ENCODE peak calls at places on chromosomes 7 and 10, in five cellular contexts. G, V, X, O and P are unnamed samples.
A peak's percentile ranks its signal among the peaks of the same experiment; 100 is the strongest.

GRCh38 chr10:47257396-47258120 is 42.4 kb upstream of the GDF10 start:
- DNase-seq in X (no peak), O (no peak), G (peak; percentile 8), V (no peak), P (peak; percentile 16)

GRCh38 chr7:133491846-133492652 is 239.2 kb downstream of the EXOC4 start:
- DNase-seq in O (no peak), V (peak; percentile 26), X (no peak), G (no peak), P (no peak)

GRCh38 chr7:78226059-78226658 is 427.6 kb downstream of the PHTF2 start:
- DNase-seq in O (peak; percentile 16), V (peak; percentile 64), X (peak; percentile 22), G (peak; percentile 85), P (no peak)

GRCh38 chr7:92496876-92497275 is 19.1 kb upstream of the ERVW-1 start:
- DNase-seq in V (no peak), O (no peak), G (no peak), X (no peak), P (no peak)

GRCh38 chr7:112421666-112422486 is 28.4 kb upstream of the IFRD1 start:
- DNase-seq in O (peak; percentile 74), X (no peak), V (no peak), G (no peak), P (no peak)

GRCh38 chr7:79141252-79141651 is 312.2 kb downstream of the MAGI2 start:
- DNase-seq in G (no peak), V (no peak), O (no peak), X (no peak), P (no peak)

GRCh38 chr10:5692476-5693358 is 8.1 kb downstream of the TASOR2 start:
- DNase-seq in V (peak; percentile 91), O (peak; percentile 82), G (peak; percentile 78), X (no peak), P (peak; percentile 32)

GRCh38 chr7:149007615-149008014 is 20.7 kb downstream of the PDIA4 start:
- DNase-seq in X (no peak), O (no peak), G (no peak), V (peak; percentile 43), P (no peak)

GRCh38 chr10:78717200-78717599 is 351.6 kb upstream of the ZMIZ1 start:
- DNase-seq in O (no peak), X (no peak), V (no peak), G (no peak), P (no peak)

GRCh38 chr10:70649526-70649925 is 22.8 kb upstream of the ADAMTS14 start:
- DNase-seq in X (no peak), V (peak; percentile 87), G (no peak), O (no peak), P (no peak)

DNA sequence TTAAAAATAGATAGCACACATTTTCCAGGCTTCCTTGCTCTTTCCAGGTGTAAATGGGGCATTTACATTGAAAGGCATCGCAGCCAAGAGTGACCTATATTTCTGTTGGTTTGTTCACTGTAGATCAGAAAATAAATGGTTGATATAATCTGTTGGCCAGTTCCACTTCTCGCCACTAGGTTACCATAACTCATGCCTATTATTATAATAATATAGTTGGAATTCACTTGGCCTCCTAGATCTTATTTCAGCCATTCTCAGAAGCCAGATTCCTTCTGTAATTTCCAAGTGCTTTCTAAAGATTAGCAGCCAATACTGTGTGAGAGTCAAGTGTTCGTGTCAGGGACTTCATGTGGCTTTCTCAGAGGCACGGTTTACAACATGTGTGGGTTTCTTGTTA is 179.5 kb downstream of the DNAH11 start:
- DNase-seq in G (no peak), X (no peak), O (no peak), V (peak; percentile 1), P (no peak)
- TF ChIP-seq SIN3A in G (no peak), X (no peak), O (no peak), V (no peak), P (no peak)

GRCh38 chr10:126523071-126523470 is 134.8 kb upstream of the ADAM12 start:
- DNase-seq in O (no peak), V (no peak), X (no peak), G (no peak), P (no peak)

GRCh38 chr10:126519992-126520391 is 131.7 kb upstream of the ADAM12 start:
- DNase-seq in O (no peak), X (no peak), V (no peak), G (no peak), P (no peak)

GRCh38 chr10:126519188-126519587 is 130.9 kb upstream of the ADAM12 start:
- DNase-seq in G (no peak), V (no peak), X (no peak), O (no peak), P (no peak)

GRCh38 chr10:126520918-126521317 is 132.6 kb upstream of the ADAM12 start:
- DNase-seq in G (no peak), X (no peak), V (no peak), O (no peak), P (no peak)

DNA sequence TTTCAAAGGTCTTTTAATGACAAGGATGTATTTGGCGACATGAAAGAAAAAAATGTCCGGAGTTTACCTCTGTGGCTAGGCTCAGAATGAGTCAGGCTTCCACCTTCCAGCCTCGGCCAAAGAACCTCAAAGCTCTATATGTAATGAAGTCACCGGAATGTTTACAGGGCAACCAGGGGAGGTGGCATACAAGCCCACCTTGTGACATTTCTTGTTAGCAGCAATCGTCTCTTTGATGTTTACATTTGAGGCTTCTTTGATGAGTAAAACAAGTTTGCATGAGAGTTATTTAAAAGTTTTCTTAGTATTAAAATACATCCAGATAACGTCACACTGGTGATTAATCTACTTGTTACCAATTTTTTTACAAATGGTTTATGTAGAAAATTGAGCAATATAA is 133.1 kb upstream of the ADAM12 start:
- DNase-seq in O (peak; percentile 62), X (peak; percentile 27), V (no peak), G (no peak), P (no peak)
- TF ChIP-seq SRF in O (no peak), X (no peak), V (no peak), G (no peak), P (no peak)

GRCh38 chr10:38047666-38048065 is 37.2 kb downstream of the ZNF33A start:
- DNase-seq in V (no peak), O (no peak), G (no peak), X (no peak), P (no peak)
- TF ChIP-seq SIN3A in V (no peak), O (no peak), G (no peak), X (no peak), P (no peak)

GRCh38 chr10:90583416-90583815 is 274.4 kb downstream of the HTR7 start:
- DNase-seq in G (no peak), V (no peak), X (no peak), O (no peak), P (no peak)

GRCh38 chr10:90577569-90577968 is 280.3 kb downstream of the HTR7 start:
- DNase-seq in X (no peak), V (no peak), O (no peak), G (no peak), P (no peak)

GRCh38 chr10:90579602-90580242 is 278.1 kb downstream of the HTR7 start:
- DNase-seq in G (no peak), O (peak; percentile 21), V (no peak), X (peak; percentile 61), P (no peak)
- TF ChIP-seq SRF in G (no peak), O (no peak), V (no peak), X (no peak), P (no peak)

DNA sequence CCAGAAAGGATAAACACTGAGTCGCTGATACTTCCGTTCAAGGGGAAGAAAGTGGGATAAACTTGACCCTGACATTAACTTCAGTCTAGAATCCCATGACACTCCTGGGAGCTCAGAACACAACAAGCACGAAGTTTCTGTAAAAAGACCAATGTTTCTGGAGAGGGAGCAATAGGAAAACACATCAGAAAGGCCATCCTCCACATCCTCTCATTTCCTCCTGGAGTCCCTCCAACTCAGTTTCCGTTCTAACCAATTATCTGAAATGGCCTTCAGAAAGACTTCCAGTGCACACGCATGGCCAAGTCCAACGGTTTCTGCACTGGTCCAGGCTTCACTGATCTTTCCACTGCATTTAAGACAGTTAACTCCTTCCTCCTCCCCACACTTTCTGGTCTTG is 113.4 kb downstream of the SORBS1 start:
- DNase-seq in O (no peak), V (no peak), G (no peak), X (no peak), P (no peak)
- TF ChIP-seq SIN3A in O (no peak), V (no peak), G (no peak), X (no peak), P (no peak)

GRCh38 chr10:351770-352318 is 216.6 kb downstream of the ZMYND11 start:
- DNase-seq in X (no peak), G (no peak), O (no peak), V (no peak), P (no peak)
- TF ChIP-seq SRF in X (no peak), G (no peak), O (no peak), V (no peak), P (no peak)

DNA sequence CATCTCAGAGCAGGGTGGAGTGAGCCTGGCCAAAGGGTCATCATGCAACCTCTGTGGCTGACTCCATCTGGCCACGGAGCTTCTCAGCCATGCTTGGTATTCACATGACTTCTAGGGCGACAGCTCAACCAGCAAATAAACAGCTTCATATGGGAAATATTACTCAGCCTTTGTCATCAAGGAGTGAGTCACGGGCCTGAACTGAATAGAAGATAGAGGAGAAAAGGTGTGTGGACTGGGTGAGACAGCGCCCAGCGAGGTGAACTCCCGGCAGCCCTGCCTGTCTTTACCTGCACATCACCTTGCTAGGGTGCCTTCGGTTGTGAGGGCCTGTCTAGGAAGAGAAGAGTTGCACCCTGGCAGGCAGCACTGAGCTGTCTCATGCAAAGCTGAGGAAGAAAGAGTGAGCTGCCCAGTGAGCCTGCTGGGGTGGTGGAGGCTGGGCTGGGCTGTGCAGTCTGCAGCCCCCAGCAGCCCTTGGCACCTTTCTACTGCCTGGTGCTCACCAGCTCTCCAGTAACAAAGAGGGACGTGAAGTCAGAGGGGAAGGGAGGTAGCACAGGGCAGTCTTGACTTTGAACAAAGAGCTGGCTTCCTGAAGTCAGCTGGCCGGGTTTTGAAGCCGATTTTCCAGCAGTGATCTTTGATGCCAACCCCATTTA is 114.2 kb downstream of the EGFR start:
- DNase-seq in O (peak; percentile 75), G (no peak), V (peak; percentile 17), X (peak; percentile 97), P (no peak)
- TF ChIP-seq SIN3A in O (no peak), G (no peak), V (no peak), X (peak; percentile 99), P (no peak)

GRCh38 chr7:1853619-1854520 is 183.8 kb downstream of the ELFN1 start:
- DNase-seq in O (no peak), V (peak; percentile 84), X (no peak), G (peak; percentile 42), P (no peak)
- TF ChIP-seq SRF in O (no peak), V (no peak), X (no peak), G (no peak), P (no peak)